ENCODE peak calls at places on chromosomes 5 and 9, in six cellular contexts. One of them, this sample, is unnamed.

GRCh38 chr5:155878991-155879575 is 447.9 kb upstream of the SGCD start:
- DNase-seq in lower lobe of right lung: no peak
- DNase-seq in PC-3: no peak
- DNase-seq in heart left ventricle: no peak
- DNase-seq in SK-N-SH: peak; percentile 17
- DNase-seq in astrocyte: peak; percentile 22
- DNase-seq in this sample: no peak

GRCh38 chr5:6714221-6715041 is 1.2 kb downstream of the TENT4A start:
- DNase-seq in lower lobe of right lung: peak; percentile 65
- DNase-seq in PC-3: peak; percentile 55
- DNase-seq in heart left ventricle: no peak
- DNase-seq in SK-N-SH: peak; percentile 78
- DNase-seq in astrocyte: no peak
- DNase-seq in this sample: peak; percentile 35

GRCh38 chr9:92887880-92888338 is 10.1 kb upstream of the ZNF484 start:
- DNase-seq in lower lobe of right lung: no peak
- DNase-seq in PC-3: no peak
- DNase-seq in heart left ventricle: no peak
- DNase-seq in SK-N-SH: no peak
- DNase-seq in astrocyte: no peak
- DNase-seq in this sample: no peak

GRCh38 chr5:176609724-176610429 is at the start of gene GPRIN1:
- DNase-seq in lower lobe of right lung: peak; percentile 57
- DNase-seq in PC-3: peak; percentile 68
- DNase-seq in heart left ventricle: peak; percentile 57
- DNase-seq in SK-N-SH: peak; percentile 98
- DNase-seq in astrocyte: no peak
- DNase-seq in this sample: peak; percentile 66

GRCh38 chr5:106414342-106414741 is 1256.4 kb downstream of the EFNA5 start:
- DNase-seq in lower lobe of right lung: no peak
- DNase-seq in PC-3: no peak
- DNase-seq in heart left ventricle: no peak
- DNase-seq in SK-N-SH: no peak
- DNase-seq in astrocyte: no peak
- DNase-seq in this sample: no peak

GRCh38 chr5:172788771-172789686 is 18.0 kb upstream of the DUSP1 start:
- DNase-seq in lower lobe of right lung: peak; percentile 75
- DNase-seq in PC-3: no peak
- DNase-seq in heart left ventricle: no peak
- DNase-seq in SK-N-SH: no peak
- DNase-seq in astrocyte: no peak
- DNase-seq in this sample: peak; percentile 81

GRCh38 chr5:179836225-179837019 is 15.7 kb downstream of the SQSTM1 start:
- DNase-seq in lower lobe of right lung: no peak
- DNase-seq in PC-3: no peak
- DNase-seq in heart left ventricle: no peak
- DNase-seq in SK-N-SH: no peak
- DNase-seq in astrocyte: peak; percentile 25
- DNase-seq in this sample: no peak

GRCh38 chr9:265209-265900 is 50.7 kb downstream of the DOCK8 start:
- DNase-seq in lower lobe of right lung: no peak
- DNase-seq in PC-3: no peak
- DNase-seq in heart left ventricle: no peak
- DNase-seq in SK-N-SH: no peak
- DNase-seq in astrocyte: no peak
- DNase-seq in this sample: no peak

GRCh38 chr5:177497297-177498012 is at the start of gene PDLIM7:
- DNase-seq in lower lobe of right lung: peak; percentile 96
- DNase-seq in PC-3: peak; percentile 98
- DNase-seq in heart left ventricle: peak; percentile 98
- DNase-seq in SK-N-SH: peak; percentile 98
- DNase-seq in astrocyte: peak; percentile 91
- DNase-seq in this sample: peak; percentile 96

GRCh38 chr5:113487779-113488644 is at the start of gene MCC:
- DNase-seq in lower lobe of right lung: peak; percentile 75
- DNase-seq in PC-3: peak; percentile 76
- DNase-seq in heart left ventricle: peak; percentile 85
- DNase-seq in SK-N-SH: peak; percentile 92
- DNase-seq in astrocyte: peak; percentile 91
- DNase-seq in this sample: peak; percentile 82

GRCh38 chr9:116322521-116322920 is 168.9 kb downstream of the PAPPA start:
- DNase-seq in lower lobe of right lung: no peak
- DNase-seq in PC-3: no peak
- DNase-seq in heart left ventricle: no peak
- DNase-seq in SK-N-SH: no peak
- DNase-seq in astrocyte: no peak
- DNase-seq in this sample: no peak

GRCh38 chr5:10441992-10442435 is 335 bp downstream of the ROPN1L start:
- DNase-seq in lower lobe of right lung: no peak
- DNase-seq in PC-3: no peak
- DNase-seq in heart left ventricle: no peak
- DNase-seq in SK-N-SH: no peak
- DNase-seq in astrocyte: peak; percentile 18
- DNase-seq in this sample: no peak

GRCh38 chr5:157518963-157519362 is 56.6 kb downstream of the ADAM19 start:
- DNase-seq in lower lobe of right lung: no peak
- DNase-seq in PC-3: no peak
- DNase-seq in heart left ventricle: no peak
- DNase-seq in SK-N-SH: no peak
- DNase-seq in astrocyte: no peak
- DNase-seq in this sample: no peak

GRCh38 chr9:106921341-106921899 is 58.5 kb downstream of the ZNF462 start:
- DNase-seq in lower lobe of right lung: no peak
- DNase-seq in PC-3: no peak
- DNase-seq in heart left ventricle: peak; percentile 63
- DNase-seq in SK-N-SH: peak; percentile 67
- DNase-seq in astrocyte: peak; percentile 93
- DNase-seq in this sample: no peak

GRCh38 chr5:112479418-112479817 is 60.3 kb upstream of the EPB41L4A start:
- DNase-seq in lower lobe of right lung: no peak
- DNase-seq in PC-3: peak; percentile 62
- DNase-seq in heart left ventricle: no peak
- DNase-seq in SK-N-SH: no peak
- DNase-seq in astrocyte: peak; percentile 54
- DNase-seq in this sample: no peak

GRCh38 chr9:23426144-23426543 is 399.9 kb downstream of the ELAVL2 start:
- DNase-seq in lower lobe of right lung: no peak
- DNase-seq in PC-3: no peak
- DNase-seq in heart left ventricle: no peak
- DNase-seq in SK-N-SH: no peak
- DNase-seq in astrocyte: no peak
- DNase-seq in this sample: no peak

GRCh38 chr5:1905108-1905507 is 22.4 kb upstream of the IRX4 start:
- DNase-seq in lower lobe of right lung: no peak
- DNase-seq in PC-3: no peak
- DNase-seq in heart left ventricle: no peak
- DNase-seq in SK-N-SH: no peak
- DNase-seq in astrocyte: no peak
- DNase-seq in this sample: no peak

GRCh38 chr5:58317808-58318207 is 142.1 kb downstream of the PLK2 start:
- DNase-seq in lower lobe of right lung: no peak
- DNase-seq in PC-3: no peak
- DNase-seq in heart left ventricle: no peak
- DNase-seq in SK-N-SH: no peak
- DNase-seq in astrocyte: peak; percentile 4
- DNase-seq in this sample: no peak

GRCh38 chr5:135353952-135354721 is 44.9 kb downstream of the MACROH2A1 start:
- DNase-seq in lower lobe of right lung: no peak
- DNase-seq in PC-3: peak; percentile 41
- DNase-seq in heart left ventricle: no peak
- DNase-seq in SK-N-SH: no peak
- DNase-seq in astrocyte: peak; percentile 94
- DNase-seq in this sample: no peak

GRCh38 chr5:128478386-128479368 is 59.4 kb downstream of the FBN2 start:
- DNase-seq in lower lobe of right lung: no peak
- DNase-seq in PC-3: no peak
- DNase-seq in heart left ventricle: no peak
- DNase-seq in SK-N-SH: no peak
- DNase-seq in astrocyte: no peak
- DNase-seq in this sample: no peak

GRCh38 chr9:109735796-109736195 is 44.2 kb upstream of the PALM2AKAP2 start:
- DNase-seq in lower lobe of right lung: no peak
- DNase-seq in PC-3: no peak
- DNase-seq in heart left ventricle: peak; percentile 35
- DNase-seq in SK-N-SH: no peak
- DNase-seq in astrocyte: no peak
- DNase-seq in this sample: peak; percentile 46

GRCh38 chr5:1176473-1177391 is 24.7 kb upstream of the SLC6A19 start:
- DNase-seq in lower lobe of right lung: peak; percentile 33
- DNase-seq in PC-3: peak; percentile 28
- DNase-seq in heart left ventricle: peak; percentile 24
- DNase-seq in SK-N-SH: peak; percentile 72
- DNase-seq in astrocyte: no peak
- DNase-seq in this sample: no peak

GRCh38 chr9:134940236-134941208 is 22.8 kb upstream of the FCN1 start:
- DNase-seq in lower lobe of right lung: no peak
- DNase-seq in PC-3: no peak
- DNase-seq in heart left ventricle: no peak
- DNase-seq in SK-N-SH: no peak
- DNase-seq in astrocyte: no peak
- DNase-seq in this sample: no peak

GRCh38 chr9:114677418-114677817 is 4.6 kb downstream of the TEX48 start:
- DNase-seq in lower lobe of right lung: no peak
- DNase-seq in PC-3: peak; percentile 97
- DNase-seq in heart left ventricle: no peak
- DNase-seq in SK-N-SH: no peak
- DNase-seq in astrocyte: peak; percentile 100
- DNase-seq in this sample: no peak

GRCh38 chr5:13244151-13244550 is 700.3 kb downstream of the DNAH5 start:
- DNase-seq in lower lobe of right lung: no peak
- DNase-seq in PC-3: no peak
- DNase-seq in heart left ventricle: no peak
- DNase-seq in SK-N-SH: no peak
- DNase-seq in astrocyte: no peak
- DNase-seq in this sample: no peak

GRCh38 chr5:44189255-44189654 is 200.0 kb downstream of the FGF10 start:
- DNase-seq in lower lobe of right lung: no peak
- DNase-seq in PC-3: no peak
- DNase-seq in heart left ventricle: no peak
- DNase-seq in SK-N-SH: no peak
- DNase-seq in astrocyte: no peak
- DNase-seq in this sample: no peak

GRCh38 chr9:74102702-74103101 is 394.4 kb upstream of the RORB start:
- DNase-seq in lower lobe of right lung: no peak
- DNase-seq in PC-3: no peak
- DNase-seq in heart left ventricle: no peak
- DNase-seq in SK-N-SH: no peak
- DNase-seq in astrocyte: no peak
- DNase-seq in this sample: no peak

GRCh38 chr9:113940077-113940476 is 64.0 kb downstream of the ZNF618 start:
- DNase-seq in lower lobe of right lung: no peak
- DNase-seq in PC-3: peak; percentile 29
- DNase-seq in heart left ventricle: no peak
- DNase-seq in SK-N-SH: no peak
- DNase-seq in astrocyte: no peak
- DNase-seq in this sample: no peak

GRCh38 chr5:131939690-131940345 is 5.6 kb downstream of the MEIKIN start:
- DNase-seq in lower lobe of right lung: no peak
- DNase-seq in PC-3: no peak
- DNase-seq in heart left ventricle: no peak
- DNase-seq in SK-N-SH: no peak
- DNase-seq in astrocyte: no peak
- DNase-seq in this sample: no peak
- H3K27ac ChIP-seq in lower lobe of right lung: no peak overlapping the region
- H3K27ac ChIP-seq in PC-3: no peak overlapping the region
- H3K27ac ChIP-seq in heart left ventricle: no peak overlapping the region
- H3K27ac ChIP-seq in SK-N-SH: no peak overlapping the region
- H3K27ac ChIP-seq in astrocyte: no peak overlapping the region
- H3K27ac ChIP-seq in this sample: no peak overlapping the region

GRCh38 chr5:138082033-138082432 is 1.8 kb upstream of the WNT8A start:
- DNase-seq in lower lobe of right lung: no peak
- DNase-seq in PC-3: no peak
- DNase-seq in heart left ventricle: no peak
- DNase-seq in SK-N-SH: no peak
- DNase-seq in astrocyte: no peak
- DNase-seq in this sample: no peak
- TF ChIP-seq CTCF in lower lobe of right lung: no peak
- TF ChIP-seq CTCF in PC-3: no peak
- TF ChIP-seq CTCF in heart left ventricle: no peak
- TF ChIP-seq CTCF in SK-N-SH: no peak
- TF ChIP-seq CTCF in astrocyte: no peak
- TF ChIP-seq CTCF in this sample: no peak

GRCh38 chr9:89473762-89474469 is 24.0 kb downstream of the SEMA4D start:
- DNase-seq in lower lobe of right lung: no peak
- DNase-seq in PC-3: peak; percentile 2
- DNase-seq in heart left ventricle: no peak
- DNase-seq in SK-N-SH: no peak
- DNase-seq in astrocyte: peak; percentile 21
- DNase-seq in this sample: no peak

GRCh38 chr9:89477395-89477794 is 20.5 kb downstream of the SEMA4D start:
- DNase-seq in lower lobe of right lung: no peak
- DNase-seq in PC-3: no peak
- DNase-seq in heart left ventricle: no peak
- DNase-seq in SK-N-SH: no peak
- DNase-seq in astrocyte: no peak
- DNase-seq in this sample: no peak

GRCh38 chr9:89476546-89476945 is 21.4 kb downstream of the SEMA4D start:
- DNase-seq in lower lobe of right lung: no peak
- DNase-seq in PC-3: no peak
- DNase-seq in heart left ventricle: no peak
- DNase-seq in SK-N-SH: no peak
- DNase-seq in astrocyte: no peak
- DNase-seq in this sample: no peak

GRCh38 chr9:89475891-89476440 is 21.9 kb downstream of the SEMA4D start:
- DNase-seq in lower lobe of right lung: no peak
- DNase-seq in PC-3: no peak
- DNase-seq in heart left ventricle: no peak
- DNase-seq in SK-N-SH: no peak
- DNase-seq in astrocyte: no peak
- DNase-seq in this sample: no peak

GRCh38 chr9:89474939-89475338 is 23.0 kb downstream of the SEMA4D start:
- DNase-seq in lower lobe of right lung: no peak
- DNase-seq in PC-3: no peak
- DNase-seq in heart left ventricle: no peak
- DNase-seq in SK-N-SH: peak; percentile 61
- DNase-seq in astrocyte: no peak
- DNase-seq in this sample: no peak
- H3K4me1 ChIP-seq in lower lobe of right lung: peaks cover 37% of the 10 kb centered on the region
- H3K4me1 ChIP-seq in PC-3: peaks cover 22% of the 10 kb centered on the region
- H3K4me1 ChIP-seq in heart left ventricle: no peaks in the 10 kb centered on the region
- H3K4me1 ChIP-seq in SK-N-SH: peaks cover 40% of the 10 kb centered on the region
- H3K4me1 ChIP-seq in astrocyte: peaks cover 13% of the 10 kb centered on the region
- H3K4me1 ChIP-seq in this sample: peaks cover 4% of the 10 kb centered on the region

GRCh38 chr9:5499157-5499556 is 11.2 kb upstream of the PDCD1LG2 start:
- DNase-seq in lower lobe of right lung: no peak
- DNase-seq in PC-3: no peak
- DNase-seq in heart left ventricle: no peak
- DNase-seq in SK-N-SH: no peak
- DNase-seq in astrocyte: no peak
- DNase-seq in this sample: no peak

GRCh38 chr9:5500441-5501235 is 9.7 kb upstream of the PDCD1LG2 start:
- DNase-seq in lower lobe of right lung: peak; percentile 48
- DNase-seq in PC-3: peak; percentile 47
- DNase-seq in heart left ventricle: peak; percentile 88
- DNase-seq in SK-N-SH: peak; percentile 30
- DNase-seq in astrocyte: peak; percentile 92
- DNase-seq in this sample: peak; percentile 84

GRCh38 chr9:5502553-5502952 is 7.8 kb upstream of the PDCD1LG2 start:
- DNase-seq in lower lobe of right lung: no peak
- DNase-seq in PC-3: no peak
- DNase-seq in heart left ventricle: peak; percentile 29
- DNase-seq in SK-N-SH: no peak
- DNase-seq in astrocyte: no peak
- DNase-seq in this sample: no peak

GRCh38 chr9:5499889-5500398 is 10.4 kb upstream of the PDCD1LG2 start:
- DNase-seq in lower lobe of right lung: no peak
- DNase-seq in PC-3: peak; percentile 41
- DNase-seq in heart left ventricle: peak; percentile 65
- DNase-seq in SK-N-SH: peak; percentile 33
- DNase-seq in astrocyte: peak; percentile 49
- DNase-seq in this sample: peak; percentile 70
- H3K27ac ChIP-seq in lower lobe of right lung: peak overlapping the region; percentile 76
- H3K27ac ChIP-seq in PC-3: no peak overlapping the region
- H3K27ac ChIP-seq in heart left ventricle: peak overlapping the region; percentile 85
- H3K27ac ChIP-seq in SK-N-SH: peak overlapping the region; percentile 87
- H3K27ac ChIP-seq in astrocyte: peak overlapping the region; percentile 16
- H3K27ac ChIP-seq in this sample: peak overlapping the region; percentile 89

This sample was measured in heart right ventricle.